ENCODE peak calls at places on chromosomes 16 and 17, in five cellular contexts. Y, L, B, P and D are unnamed samples.

GRCh38 chr16:71837150-71837549 is 8.6 kb upstream of the ATXN1L start:
- DNase-seq in P (no peak), L (no peak), B (no peak), Y (no peak), D (no peak)

GRCh38 chr16:27495191-27495590 is 54.5 kb downstream of the GTF3C1 start:
- DNase-seq in Y (no peak), B (no peak), L (no peak), P (no peak), D (no peak)

GRCh38 chr16:79651363-79651762 is 50.8 kb upstream of the MAF start:
- DNase-seq in L (no peak), Y (peak; percentile 27), P (no peak), B (peak; percentile 82), D (peak; percentile 96)

GRCh38 chr16:88681084-88681680 is 5.1 kb downstream of the SNAI3 start:
- DNase-seq in P (peak; percentile 71), B (no peak), Y (peak; percentile 83), L (peak; percentile 57), D (peak; percentile 34)

GRCh38 chr17:15944720-15945492 is at the start of gene ADORA2B:
- DNase-seq in B (peak; percentile 89), P (peak; percentile 54), Y (peak; percentile 76), L (peak; percentile 46), D (peak; percentile 72)

GRCh38 chr17:1769826-1770477 is 8.1 kb downstream of the SERPINF1 start:
- DNase-seq in L (no peak), Y (no peak), P (no peak), B (peak; percentile 46), D (peak; percentile 70)

GRCh38 chr17:18040287-18040858 is 1.2 kb downstream of the GID4 start:
- DNase-seq in Y (no peak), B (no peak), L (no peak), P (no peak), D (no peak)

GRCh38 chr17:70047619-70048018 is 27.4 kb upstream of the KCNJ16 start:
- DNase-seq in P (no peak), L (no peak), Y (no peak), B (no peak), D (peak; percentile 58)

GRCh38 chr16:29675811-29676643 is 3.0 kb upstream of the QPRT start:
- DNase-seq in B (peak; percentile 21), L (no peak), Y (no peak), P (no peak), D (peak; percentile 11)

GRCh38 chr16:71384073-71384724 is 25.7 kb downstream of the CALB2 start:
- DNase-seq in L (no peak), B (no peak), Y (no peak), P (no peak), D (no peak)

GRCh38 chr16:81143921-81144471 is 47.8 kb upstream of the GCSH start:
- DNase-seq in P (no peak), B (peak; percentile 35), Y (no peak), L (no peak), D (peak; percentile 76)

GRCh38 chr17:7886227-7887037 is 2.2 kb upstream of the CHD3 start:
- DNase-seq in L (peak; percentile 50), P (peak; percentile 82), Y (peak; percentile 51), B (peak; percentile 34), D (peak; percentile 45)

GRCh38 chr16:64830653-64831052 is 291.2 kb downstream of the CDH11 start:
- DNase-seq in L (no peak), P (no peak), B (no peak), Y (no peak), D (no peak)

GRCh38 chr16:626787-627457 is 3.9 kb upstream of the WFIKKN1 start:
- DNase-seq in Y (no peak), P (no peak), B (peak; percentile 97), L (no peak), D (peak; percentile 98)

GRCh38 chr17:75776399-75777242 is 8.0 kb upstream of the UNK start:
- DNase-seq in Y (no peak), L (no peak), P (no peak), B (peak; percentile 13), D (no peak)

GRCh38 chr16:69376393-69377059 is 9.3 kb downstream of the TERF2 start:
- DNase-seq in L (no peak), B (no peak), Y (no peak), P (no peak), D (no peak)

GRCh38 chr17:36755586-36755985 is 154.2 kb downstream of the MRM1 start:
- DNase-seq in L (peak; percentile 24), B (peak; percentile 43), P (peak; percentile 62), Y (peak; percentile 67), D (peak; percentile 35)

GRCh38 chr17:50059256-50059655 is 3.3 kb downstream of the ITGA3 start:
- DNase-seq in B (no peak), P (no peak), L (no peak), Y (no peak), D (no peak)

GRCh38 chr17:35210741-35211140 is 16.5 kb upstream of the SLC35G3 start:
- DNase-seq in L (peak; percentile 28), P (no peak), Y (no peak), B (no peak), D (no peak)

GRCh38 chr16:65105173-65105572 is 16.7 kb downstream of the CDH11 start:
- DNase-seq in B (no peak), P (no peak), Y (no peak), L (no peak), D (no peak)

GRCh38 chr17:2023692-2024571 is 1.2 kb downstream of the RTN4RL1 start:
- DNase-seq in B (peak; percentile 34), Y (peak; percentile 43), L (peak; percentile 31), P (peak; percentile 68), D (peak; percentile 61)

GRCh38 chr17:8673621-8674020 is 43.1 kb upstream of the MYH10 start:
- DNase-seq in B (peak; percentile 60), Y (no peak), P (no peak), L (no peak), D (no peak)

GRCh38 chr17:6435968-6436367 is 1.0 kb upstream of the AIPL1 start:
- DNase-seq in B (peak; percentile 80), P (peak; percentile 71), L (peak; percentile 59), Y (peak; percentile 69), D (peak; percentile 75)

GRCh38 chr16:471353-472198 is 46.1 kb downstream of the RAB11FIP3 start:
- DNase-seq in Y (no peak), B (peak; percentile 65), L (no peak), P (no peak), D (peak; percentile 30)

GRCh38 chr17:60142872-60143499 is 6.8 kb upstream of the CA4 start:
- DNase-seq in B (peak; percentile 86), P (peak; percentile 77), Y (peak; percentile 91), L (peak; percentile 76), D (peak; percentile 91)

GRCh38 chr17:16428098-16428882 is 12.9 kb downstream of the TRPV2 start:
- DNase-seq in B (peak; percentile 78), P (no peak), Y (peak; percentile 67), L (peak; percentile 68), D (peak; percentile 56)

GRCh38 chr16:11203111-11203623 is 52.8 kb downstream of the SOCS1 start:
- DNase-seq in Y (no peak), P (no peak), B (no peak), L (no peak), D (no peak)

GRCh38 chr17:2853722-2854580 is 57.7 kb downstream of the RAP1GAP2 start:
- DNase-seq in B (peak; percentile 64), P (no peak), Y (peak; percentile 65), L (no peak), D (peak; percentile 28)

GRCh38 chr16:81956213-81956948 is 54.9 kb downstream of the SDR42E1 start:
- DNase-seq in B (no peak), P (no peak), L (no peak), Y (no peak), D (peak; percentile 87)

GRCh38 chr17:1227917-1228751 is 42.1 kb upstream of the BHLHA9 start:
- DNase-seq in L (no peak), Y (peak; percentile 50), P (peak; percentile 52), B (no peak), D (no peak)

GRCh38 chr17:44677136-44677535 is 12.4 kb downstream of the CCDC43 start:
- DNase-seq in Y (no peak), B (no peak), L (no peak), P (no peak), D (peak; percentile 4)